ENCODE peak calls at places on chromosomes 3 and 15, in four cellular contexts. O, Z, Q and U are unnamed samples.

GRCh38 chr3:11591006-11591360 is 52.7 kb downstream of the VGLL4 start:
- DNase-seq in O (peak; percentile 60), Q (no peak), Z (no peak), U (no peak)

GRCh38 chr3:195119461-195120198 is 151.3 kb downstream of the XXYLT1 start:
- DNase-seq in O (peak; percentile 86), Z (peak; percentile 66), Q (peak; percentile 67), U (peak; percentile 60)

GRCh38 chr3:144744473-144744872 is 772.9 kb downstream of the DIPK2A start:
- DNase-seq in Z (no peak), O (no peak), Q (no peak), U (no peak)

GRCh38 chr3:87792193-87792531 is 266.6 kb downstream of the CGGBP1 start:
- DNase-seq in O (no peak), Z (no peak), Q (no peak), U (no peak)

GRCh38 chr3:29283297-29283681 is 2.4 kb downstream of the RBMS3 start:
- DNase-seq in Z (no peak), Q (no peak), O (peak; percentile 15), U (no peak)

GRCh38 chr3:157823050-157823449 is 283.2 kb downstream of the SHOX2 start:
- DNase-seq in Z (no peak), Q (no peak), O (no peak), U (no peak)

GRCh38 chr3:159380891-159381290 is 579.0 kb downstream of the MFSD1 start:
- DNase-seq in Q (no peak), Z (no peak), O (no peak), U (no peak)

GRCh38 chr15:94205366-94205765 is 26.0 kb upstream of the MCTP2 start:
- DNase-seq in Z (no peak), Q (peak; percentile 77), O (peak; percentile 18), U (peak; percentile 9)

GRCh38 chr3:112467584-112467983 is 31.7 kb downstream of the BTLA start:
- DNase-seq in Z (no peak), Q (no peak), O (no peak), U (no peak)

GRCh38 chr3:48432411-48433371 is 2.8 kb upstream of the PLXNB1 start:
- DNase-seq in Q (no peak), Z (no peak), O (peak; percentile 14), U (no peak)

GRCh38 chr15:67558502-67558901 is 16.0 kb downstream of the MAP2K5 start:
- DNase-seq in O (no peak), Q (no peak), Z (no peak), U (no peak)

GRCh38 chr3:127915115-127915936 is at the start of gene KBTBD12:
- DNase-seq in O (no peak), Z (no peak), Q (no peak), U (no peak)

GRCh38 chr3:69716119-69716518 is 23.1 kb upstream of the MITF start:
- DNase-seq in O (no peak), Z (no peak), Q (no peak), U (no peak)

GRCh38 chr15:76185716-76186115 is 125.6 kb downstream of the ETFA start:
- DNase-seq in Z (peak; percentile 26), O (peak; percentile 75), Q (peak; percentile 84), U (no peak)

GRCh38 chr3:178159691-178160090 is 376.5 kb upstream of the KCNMB2 start:
- DNase-seq in Z (no peak), O (no peak), Q (no peak), U (no peak)

GRCh38 chr3:128432301-128432897 is 34.3 kb downstream of the DNAJB8 start:
- DNase-seq in O (no peak), Z (no peak), Q (no peak), U (no peak)

GRCh38 chr15:35728176-35728938 is 182.4 kb upstream of the DPH6 start:
- DNase-seq in O (no peak), Z (no peak), Q (no peak), U (no peak)

GRCh38 chr3:44969170-44969569 is 6.8 kb downstream of the ZDHHC3 start:
- DNase-seq in Q (no peak), Z (no peak), O (no peak), U (no peak)

GRCh38 chr15:51470512-51470911 is 129.1 kb downstream of the GLDN start:
- DNase-seq in Z (no peak), Q (no peak), O (no peak), U (no peak)

GRCh38 chr15:60017538-60018199 is 13.6 kb downstream of the FOXB1 start:
- DNase-seq in Z (no peak), O (no peak), Q (peak; percentile 45), U (no peak)

GRCh38 chr15:68558318-68559305 is 20.2 kb upstream of the CORO2B start:
- DNase-seq in O (no peak), Z (no peak), Q (no peak), U (no peak)

GRCh38 chr3:39150803-39151631 is 2.4 kb downstream of the CSRNP1 start:
- DNase-seq in Q (peak; percentile 97), Z (peak; percentile 87), O (peak; percentile 97), U (peak; percentile 95)

GRCh38 chr15:78822514-78822913 is 11.2 kb upstream of the ADAMTS7 start:
- DNase-seq in Q (no peak), O (no peak), Z (no peak), U (no peak)

GRCh38 chr15:68371851-68372250 is 60.1 kb downstream of the ITGA11 start:
- DNase-seq in Z (no peak), O (no peak), Q (no peak), U (no peak)

GRCh38 chr3:184358921-184359350 is 2.5 kb downstream of the CLCN2 start:
- DNase-seq in Q (no peak), Z (no peak), O (no peak), U (no peak)

GRCh38 chr3:184361532-184361931 is at the start of the genes CLCN2 and POLR2H:
- DNase-seq in O (peak; percentile 33), Q (no peak), Z (no peak), U (no peak)

GRCh38 chr3:184360834-184361531 is 422 bp downstream of the CLCN2 start:
- DNase-seq in Q (no peak), Z (no peak), O (no peak), U (no peak)

GRCh38 chr3:184359610-184360009 is 1.8 kb downstream of the CLCN2 start:
- DNase-seq in Z (no peak), O (no peak), Q (no peak), U (no peak)

DNA sequence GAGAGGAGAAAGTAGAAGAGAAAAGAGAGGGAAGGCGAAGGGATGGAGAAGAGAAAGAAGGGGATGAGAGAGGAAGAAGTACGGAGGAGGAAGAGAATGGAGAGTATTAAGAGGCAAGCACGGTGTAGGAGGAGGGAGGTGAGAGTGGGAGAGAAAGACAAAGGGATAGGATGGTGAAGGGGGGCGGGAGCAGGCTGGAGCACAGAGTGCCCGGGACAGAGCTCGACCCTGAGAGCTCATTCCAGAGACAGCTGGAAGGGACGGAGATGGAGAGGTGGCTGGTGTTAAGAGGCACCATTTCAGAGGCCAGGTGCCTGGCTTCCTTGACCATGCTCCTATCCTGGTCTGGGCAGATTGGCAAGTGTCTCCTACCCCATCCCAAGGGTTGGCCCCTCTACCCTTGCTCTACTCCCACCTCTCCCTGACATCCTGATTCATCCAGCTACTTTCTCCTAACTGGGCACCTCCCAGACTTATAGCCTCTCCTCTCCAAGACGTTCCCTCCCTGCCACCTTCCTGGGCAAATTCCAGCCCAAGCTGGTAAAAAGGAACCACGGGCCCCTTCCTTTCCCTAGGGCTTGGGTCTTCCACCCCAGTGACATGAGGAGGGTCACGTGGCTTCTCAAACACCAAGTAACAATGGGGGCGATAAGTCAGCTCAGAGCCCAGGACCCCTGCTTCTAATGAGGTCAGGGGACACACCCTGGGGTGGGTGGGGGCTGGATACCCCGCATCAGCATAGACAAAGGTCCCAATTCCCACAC is 1.2 kb downstream of the CLCN2 start:
- DNase-seq in O (no peak), Z (no peak), Q (no peak), U (no peak)
- H3K4me3 ChIP-seq in O (no peak overlapping the region), Z (peak overlapping the region; percentile 81), Q (peak overlapping the region; percentile 66), U (peak overlapping the region; percentile 71)

GRCh38 chr15:34721802-34722795 is 32.7 kb downstream of the GJD2 start:
- DNase-seq in Z (peak; percentile 3), O (peak; percentile 40), Q (peak; percentile 23), U (no peak)
- H3K4me3 ChIP-seq in Z (peak overlapping the region; percentile 21), O (no peak overlapping the region), Q (peak overlapping the region; percentile 15), U (peak overlapping the region; percentile 15)

DNA sequence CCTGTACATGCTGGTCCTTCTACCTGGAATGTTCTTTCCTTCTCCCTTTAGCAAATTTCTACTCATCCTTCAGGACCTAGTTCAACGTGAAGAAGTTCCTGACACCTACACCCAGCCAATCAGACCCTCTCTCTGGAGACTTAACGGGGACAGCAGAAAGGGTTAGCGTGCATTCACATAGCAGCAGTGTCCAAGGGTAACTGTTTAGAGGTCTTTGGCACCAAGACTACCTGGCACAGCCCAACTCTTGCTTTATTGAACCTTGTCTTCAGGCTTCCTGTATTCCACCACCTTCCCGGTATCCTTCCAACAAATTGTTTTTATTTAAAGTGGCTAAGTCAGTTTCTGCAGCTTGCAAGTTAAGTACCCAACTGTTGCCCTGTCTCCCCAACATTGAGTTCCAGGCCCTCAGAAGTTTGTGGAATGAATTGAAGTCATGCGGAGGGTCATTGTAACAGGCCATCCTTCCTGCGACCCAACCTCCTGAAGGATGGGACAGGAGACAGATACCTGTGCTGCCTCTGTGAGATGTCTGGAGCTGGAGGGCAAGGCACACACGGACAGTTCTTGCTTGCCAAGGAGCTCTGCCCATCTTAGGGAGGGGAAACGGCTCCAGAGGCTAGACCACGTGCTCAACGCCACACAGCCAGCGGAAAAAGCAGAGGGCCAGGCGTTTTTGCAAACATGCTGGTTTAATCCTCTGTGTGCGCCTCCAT is 14.4 kb upstream of the WNT7A start:
- DNase-seq in O (no peak), Z (no peak), Q (no peak), U (no peak)
- H3K4me3 ChIP-seq in O (no peak overlapping the region), Z (no peak overlapping the region), Q (no peak overlapping the region), U (no peak overlapping the region)

GRCh38 chr15:56095406-56095805 is 102.0 kb upstream of the NEDD4 start:
- DNase-seq in O (no peak), Q (no peak), Z (no peak), U (no peak)
- H3K4me3 ChIP-seq in O (no peak overlapping the region), Q (no peak overlapping the region), Z (no peak overlapping the region), U (no peak overlapping the region)

DNA sequence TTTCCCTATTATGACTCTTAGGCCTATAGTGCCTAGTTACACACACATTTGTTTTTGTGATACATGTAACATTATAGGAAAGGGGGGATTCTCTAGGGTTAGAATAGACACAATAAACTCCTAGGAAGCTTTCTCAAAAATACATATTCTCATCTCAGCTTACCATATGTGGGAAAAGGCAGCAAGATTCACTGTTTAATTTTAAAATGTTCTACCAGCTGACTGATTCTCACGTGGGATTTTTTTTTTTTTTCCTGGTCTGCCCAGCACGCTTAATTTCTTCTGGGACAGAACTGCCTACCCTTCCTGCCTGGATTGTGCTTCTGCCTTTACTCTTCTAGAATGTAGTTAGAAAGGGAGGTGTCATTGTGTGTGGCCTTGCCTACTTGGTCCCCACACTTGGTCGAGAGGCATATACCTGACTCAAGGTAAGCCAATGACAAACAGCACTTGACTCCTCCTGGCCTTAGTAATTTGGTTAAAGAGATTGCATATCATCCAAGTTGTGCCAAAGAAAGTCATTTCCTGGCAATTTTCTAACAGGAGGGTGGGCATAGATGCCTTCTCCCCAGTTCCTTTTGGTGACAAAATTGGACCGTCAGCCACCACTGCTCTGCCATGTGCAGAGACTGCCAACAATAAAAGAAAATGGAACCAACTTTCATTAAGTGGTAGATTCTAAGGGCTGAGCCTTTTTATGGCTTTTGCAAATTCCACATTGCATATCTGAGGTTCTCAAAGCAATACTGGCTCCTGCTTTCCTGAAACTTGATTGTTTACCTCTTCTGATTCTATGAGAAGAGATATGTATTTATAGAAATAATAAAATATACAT is 8.0 kb upstream of the LEKR1 start:
- DNase-seq in Z (no peak), O (no peak), Q (no peak), U (no peak)
- H3K4me3 ChIP-seq in Z (no peak overlapping the region), O (no peak overlapping the region), Q (no peak overlapping the region), U (no peak overlapping the region)

GRCh38 chr15:80550219-80550909 is 144.7 kb upstream of the ABHD17C start:
- DNase-seq in Q (peak; percentile 94), Z (peak; percentile 88), O (peak; percentile 98), U (peak; percentile 96)
- H3K4me3 ChIP-seq in Q (peak overlapping the region; percentile 24), Z (no peak overlapping the region), O (peak overlapping the region; percentile 4), U (peak overlapping the region; percentile 5)